ENCODE peak calls at places on chromosomes 1 and 21, in four cellular contexts. P is breast epithelium; Z is H1; S is effector memory CD4-positive, alpha-beta T cell. K is an unnamed sample.

GRCh38 chr1:113199718-113200455 is 126.9 kb downstream of the LRIG2 start:
- DNase-seq in P (no peak), S (no peak), Z (no peak), K (no peak)

GRCh38 chr1:2108213-2108876 is 58.1 kb downstream of the PRKCZ start:
- DNase-seq in Z (peak; percentile 82), P (no peak), S (no peak), K (peak; percentile 31)

GRCh38 chr1:227272428-227272827 is 45.9 kb downstream of the CDC42BPA start:
- DNase-seq in Z (no peak), P (no peak), S (no peak), K (no peak)

GRCh38 chr21:35962917-35963316 is 97.4 kb downstream of the SETD4 start:
- DNase-seq in P (no peak), Z (no peak), S (no peak), K (no peak)

GRCh38 chr1:114083186-114083585 is 70.5 kb downstream of the SYT6 start:
- DNase-seq in Z (no peak), P (no peak), S (no peak), K (no peak)

GRCh38 chr1:45685308-45686080 is 839 bp downstream of the GPBP1L1 start:
- DNase-seq in Z (no peak), P (no peak), S (no peak), K (no peak)

GRCh38 chr1:11294951-11295350 is 22.0 kb downstream of the UBIAD1 start:
- DNase-seq in Z (no peak), S (no peak), P (no peak), K (no peak)

GRCh38 chr1:13697738-13698137 is 2.2 kb upstream of the PRDM2 start:
- DNase-seq in Z (no peak), S (no peak), P (no peak), K (no peak)

GRCh38 chr1:119948342-119949214 is 52.3 kb upstream of the ADAM30 start:
- DNase-seq in Z (peak; percentile 86), P (peak; percentile 76), S (peak; percentile 34), K (peak; percentile 73)

GRCh38 chr1:119943216-119943615 is 46.9 kb upstream of the ADAM30 start:
- DNase-seq in Z (no peak), S (no peak), P (no peak), K (no peak)

GRCh38 chr1:119946724-119947123 is 50.4 kb upstream of the ADAM30 start:
- DNase-seq in Z (no peak), S (no peak), P (no peak), K (no peak)

GRCh38 chr1:119952496-119952895 is 56.2 kb upstream of the ADAM30 start:
- DNase-seq in S (no peak), Z (no peak), P (no peak), K (no peak)

DNA sequence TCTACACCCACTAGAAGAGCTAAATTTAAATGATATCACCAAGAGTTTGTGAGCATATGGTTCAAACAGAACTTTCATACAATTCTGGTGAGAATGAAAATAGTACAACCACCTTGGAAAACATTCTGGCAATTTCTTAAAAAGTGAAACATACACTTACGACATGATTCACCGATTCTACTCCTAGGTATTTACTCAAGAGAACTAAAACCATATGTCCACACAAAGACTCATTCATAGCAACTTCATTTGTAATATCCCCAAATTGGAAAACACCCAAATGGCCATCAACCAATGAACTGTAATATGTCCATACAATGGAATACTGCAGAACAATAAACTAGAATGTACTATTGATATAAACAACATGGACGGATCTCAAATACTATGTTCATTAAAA is 51.2 kb upstream of the ADAM30 start:
- DNase-seq in S (no peak), Z (no peak), P (no peak), K (no peak)
- H3K4me3 ChIP-seq in S (no peak overlapping the region), Z (no peak overlapping the region), P (no peak overlapping the region), K (no peak overlapping the region)

GRCh38 chr1:206116191-206116872 is 856 bp downstream of the AVPR1B start:
- DNase-seq in Z (peak; percentile 45), S (no peak), P (no peak), K (no peak)
- H3K4me3 ChIP-seq in Z (no peak overlapping the region), S (no peak overlapping the region), P (no peak overlapping the region), K (no peak overlapping the region)

GRCh38 chr1:41754540-41754939 is 164.2 kb downstream of the HIVEP3 start:
- DNase-seq in S (no peak), Z (no peak), P (no peak), K (no peak)

GRCh38 chr1:41752514-41753170 is 166.1 kb downstream of the HIVEP3 start:
- DNase-seq in Z (no peak), P (no peak), S (no peak), K (no peak)

GRCh38 chr1:41751804-41752513 is 166.8 kb downstream of the HIVEP3 start:
- DNase-seq in S (no peak), Z (no peak), P (no peak), K (no peak)

GRCh38 chr1:41745022-41745421 is 173.7 kb downstream of the HIVEP3 start:
- DNase-seq in Z (no peak), P (no peak), S (no peak), K (no peak)

DNA sequence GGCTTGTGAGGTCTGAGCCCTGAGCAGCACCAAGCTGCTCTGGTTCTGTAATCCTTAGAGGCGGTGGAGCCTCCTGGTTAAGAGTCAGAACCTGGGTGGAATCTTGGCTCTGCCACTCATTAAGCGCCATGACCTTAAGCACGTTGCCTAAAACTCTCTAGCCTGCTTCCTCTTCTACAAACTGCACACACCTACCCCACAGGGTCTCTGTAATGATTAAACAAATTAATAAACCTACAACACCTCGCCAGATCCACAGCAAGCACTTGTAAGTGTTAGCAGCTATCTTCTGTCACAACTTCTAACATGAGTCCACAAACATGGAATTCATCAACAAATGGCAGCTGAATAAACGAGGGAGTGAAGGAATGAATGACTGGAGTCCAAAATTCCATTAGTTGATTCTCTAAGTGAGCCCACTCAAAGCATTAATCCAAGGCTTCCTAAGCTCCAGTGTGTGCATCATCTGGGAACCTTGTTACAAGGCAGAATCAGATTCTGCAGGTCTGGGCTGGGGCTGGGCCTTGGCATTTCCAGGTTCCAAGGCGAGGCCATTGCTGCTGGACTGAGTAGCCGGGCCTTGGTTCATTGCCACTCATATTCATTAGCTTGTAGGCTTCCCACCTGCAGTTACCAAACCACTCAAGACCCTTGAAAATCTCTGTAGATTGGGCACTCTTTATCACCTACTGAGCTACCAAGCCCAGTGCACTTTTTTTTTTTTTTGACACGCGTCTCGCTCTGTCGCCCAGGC is 168.6 kb downstream of the HIVEP3 start:
- DNase-seq in S (no peak), Z (no peak), P (no peak), K (no peak)
- H3K4me3 ChIP-seq in S (no peak overlapping the region), Z (no peak overlapping the region), P (no peak overlapping the region), K (no peak overlapping the region)

GRCh38 chr1:201763439-201764140 is 65.4 kb upstream of the IPO9 start:
- DNase-seq in P (no peak), Z (no peak), S (no peak), K (no peak)
- H3K4me3 ChIP-seq in P (no peak overlapping the region), Z (no peak overlapping the region), S (no peak overlapping the region), K (no peak overlapping the region)

GRCh38 chr1:9180077-9180819 is 51.3 kb upstream of the GPR157 start:
- DNase-seq in P (no peak), S (no peak), Z (no peak), K (no peak)

GRCh38 chr1:9181176-9181906 is 52.4 kb upstream of the GPR157 start:
- DNase-seq in S (peak; percentile 47), P (no peak), Z (peak; percentile 97), K (peak; percentile 56)

GRCh38 chr1:9181990-9182783 is 52.4 kb upstream of the H6PD start:
- DNase-seq in P (no peak), Z (peak; percentile 73), S (no peak), K (peak; percentile 49)

GRCh38 chr1:9182784-9183257 is 51.8 kb upstream of the H6PD start:
- DNase-seq in P (no peak), S (no peak), Z (peak; percentile 58), K (no peak)

DNA sequence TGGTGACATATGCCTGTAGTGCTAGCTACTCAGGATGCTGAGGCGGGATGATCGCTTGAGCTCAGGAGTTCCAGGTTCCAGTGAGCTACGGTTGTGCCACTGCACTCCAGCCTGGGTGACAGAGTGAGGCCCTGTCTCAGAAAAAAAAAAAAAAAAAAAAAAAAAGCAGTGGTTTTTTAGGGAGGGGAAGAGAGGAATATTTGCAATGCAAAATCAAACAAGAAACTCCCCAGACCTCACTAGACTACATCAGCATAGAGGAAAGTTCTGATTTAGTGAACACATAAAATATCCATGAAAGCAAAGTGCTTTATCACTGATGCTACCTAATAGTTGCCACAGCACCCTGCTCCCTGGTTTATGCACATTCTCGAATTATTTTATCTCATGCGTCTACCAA is 50.5 kb upstream of the GPR157 start:
- DNase-seq in Z (no peak), P (no peak), S (no peak), K (no peak)
- H3K4me3 ChIP-seq in Z (no peak overlapping the region), P (no peak overlapping the region), S (no peak overlapping the region), K (no peak overlapping the region)

DNA sequence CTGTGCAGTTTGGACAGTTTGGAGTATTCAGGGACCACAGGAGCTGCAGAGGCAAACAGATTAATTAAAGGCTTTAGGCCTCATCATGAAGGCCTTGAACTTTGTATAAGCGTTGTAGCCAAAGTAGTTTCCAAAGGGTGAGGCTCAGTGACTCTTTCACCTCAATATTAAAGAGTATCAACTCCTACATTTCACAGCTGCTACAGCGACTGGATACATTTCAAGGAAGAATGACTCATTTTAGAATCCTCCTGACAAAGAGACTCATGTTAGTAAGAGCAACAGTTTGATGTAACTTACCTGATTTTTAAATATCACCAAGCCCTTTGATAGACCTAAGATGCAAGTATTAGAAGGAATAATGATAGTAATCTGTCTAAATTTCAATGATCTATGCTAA is 355.6 kb downstream of the HLX start:
- DNase-seq in Z (no peak), S (no peak), P (no peak), K (no peak)
- H3K4me3 ChIP-seq in Z (no peak overlapping the region), S (no peak overlapping the region), P (no peak overlapping the region), K (no peak overlapping the region)

DNA sequence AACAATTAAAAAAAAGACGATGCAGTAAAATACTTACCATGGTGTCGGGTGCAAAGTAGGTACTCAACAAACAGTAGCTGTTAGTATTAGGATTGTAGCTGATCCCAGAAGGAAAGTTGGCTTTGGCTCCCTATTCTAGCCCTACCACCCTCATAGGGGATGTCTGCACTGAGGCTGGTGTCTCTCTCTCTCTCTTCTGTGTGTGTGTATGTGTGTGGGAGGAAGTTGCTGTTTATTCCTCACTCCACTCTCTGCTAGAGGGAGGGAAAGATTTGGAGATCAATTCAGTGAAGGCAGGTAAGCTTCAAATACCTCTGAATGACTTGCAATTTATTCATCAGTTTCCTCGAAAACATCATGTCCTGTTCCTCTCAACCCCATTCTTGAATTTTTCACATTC is 124.4 kb downstream of the PTPRU start:
- DNase-seq in Z (no peak), S (no peak), P (no peak), K (no peak)
- H3K4me3 ChIP-seq in Z (no peak overlapping the region), S (no peak overlapping the region), P (no peak overlapping the region), K (no peak overlapping the region)